ENCODE peak calls at places on chromosomes 13 and 19, in four cellular contexts. C is cardiac fibroblast, H is HTR-8/SVneo, A is OCI-LY7. Y is an unnamed sample.

GRCh38 chr13:77521595-77522367 is 13.7 kb upstream of the SCEL start:
- DNase-seq in C (peak; percentile 35), H (no peak), A (no peak), Y (peak; percentile 58)

GRCh38 chr19:1172353-1173159 is 1.5 kb downstream of the SBNO2 start:
- DNase-seq in C (peak; percentile 64), H (no peak), A (no peak), Y (peak; percentile 30)

GRCh38 chr19:48674921-48675824 is 2.4 kb upstream of the NTN5 start:
- DNase-seq in C (peak; percentile 86), H (peak; percentile 94), A (peak; percentile 85), Y (peak; percentile 88)

GRCh38 chr13:112747256-112747655 is 57.4 kb downstream of the ATP11A start:
- DNase-seq in C (no peak), H (no peak), A (no peak), Y (peak; percentile 39)

GRCh38 chr13:52892925-52893324 is 44.5 kb upstream of the PCDH8 start:
- DNase-seq in C (no peak), H (no peak), A (no peak), Y (no peak)

GRCh38 chr19:15227261-15227660 is 5.0 kb downstream of the EPHX3 start:
- DNase-seq in C (no peak), H (no peak), A (no peak), Y (no peak)

GRCh38 chr19:17021793-17022590 is 4.6 kb downstream of the CPAMD8 start:
- DNase-seq in C (peak; percentile 87), H (no peak), A (no peak), Y (peak; percentile 60)

GRCh38 chr19:5595129-5595528 is 27.4 kb upstream of the TINCR start:
- DNase-seq in C (no peak), H (no peak), A (no peak), Y (no peak)

GRCh38 chr19:51702754-51703654 is 9.9 kb downstream of the SPACA6 start:
- DNase-seq in C (no peak), H (no peak), A (no peak), Y (peak; percentile 15)

GRCh38 chr19:34831714-34832113 is 58.7 kb upstream of the ZNF599 start:
- DNase-seq in C (no peak), H (no peak), A (no peak), Y (no peak)

GRCh38 chr13:37788346-37788745 is 81.2 kb downstream of the TRPC4 start:
- DNase-seq in C (peak; percentile 53), H (no peak), A (no peak), Y (no peak)

GRCh38 chr13:20671789-20672188 is 31.7 kb upstream of the IL17D start:
- DNase-seq in C (no peak), H (no peak), A (no peak), Y (no peak)

GRCh38 chr19:30360378-30361106 is 11.6 kb upstream of the ZNF536 start:
- DNase-seq in C (no peak), H (no peak), A (no peak), Y (no peak)

GRCh38 chr19:34145741-34146202 is 26.5 kb upstream of the LSM14A start:
- DNase-seq in C (peak; percentile 73), H (peak; percentile 65), A (peak; percentile 71), Y (peak; percentile 65)

GRCh38 chr13:100491164-100491847 is 97.3 kb downstream of the GGACT start:
- DNase-seq in C (peak; percentile 81), H (no peak), A (no peak), Y (peak; percentile 86)

GRCh38 chr19:55550321-55550650 is 4.9 kb upstream of the SBK3 start:
- DNase-seq in C (peak; percentile 28), H (no peak), A (no peak), Y (no peak)

GRCh38 chr19:10113592-10113963 is 2.1 kb downstream of the P2RY11 start:
- DNase-seq in C (peak; percentile 10), H (no peak), A (no peak), Y (no peak)

GRCh38 chr19:53332484-53332883 is 1.1 kb upstream of the ZNF845 start:
- DNase-seq in C (no peak), H (no peak), A (no peak), Y (no peak)

GRCh38 chr19:40775632-40776022 is 306 bp downstream of the MIA start:
- DNase-seq in C (no peak), H (no peak), A (no peak), Y (no peak)